ENCODE peak calls at places on chromosomes 11 and 22, in seven cellular contexts. One of them, this sample, is unnamed.

GRCh38 chr22:46010951-46011626 is 34.1 kb upstream of the WNT7B start:
- DNase-seq in K562: no peak
- DNase-seq in cardiac fibroblast: no peak
- DNase-seq in cardiac muscle cell: no peak
- DNase-seq in upper lobe of left lung: no peak
- DNase-seq in chondrocyte: peak
- DNase-seq in astrocyte of the spinal cord: peak
- DNase-seq in this sample: no peak

GRCh38 chr22:43346521-43346929 is 3.4 kb upstream of the SCUBE1 start:
- DNase-seq in K562: peak
- DNase-seq in cardiac fibroblast: peak
- DNase-seq in cardiac muscle cell: peak
- DNase-seq in upper lobe of left lung: peak
- DNase-seq in chondrocyte: no peak
- DNase-seq in astrocyte of the spinal cord: no peak
- DNase-seq in this sample: peak

GRCh38 chr11:12150831-12151382 is 40.5 kb downstream of the MICAL2 start:
- DNase-seq in K562: no peak
- DNase-seq in cardiac fibroblast: peak
- DNase-seq in cardiac muscle cell: peak
- DNase-seq in upper lobe of left lung: no peak
- DNase-seq in chondrocyte: no peak
- DNase-seq in astrocyte of the spinal cord: peak
- DNase-seq in this sample: no peak

GRCh38 chr11:95097209-95097608 is 7.6 kb downstream of the ENDOD1 start:
- DNase-seq in K562: no peak
- DNase-seq in cardiac fibroblast: no peak
- DNase-seq in cardiac muscle cell: no peak
- DNase-seq in upper lobe of left lung: no peak
- DNase-seq in chondrocyte: no peak
- DNase-seq in astrocyte of the spinal cord: no peak
- DNase-seq in this sample: no peak

GRCh38 chr11:66951927-66952337 is 6.3 kb downstream of the PC start:
- DNase-seq in K562: no peak
- DNase-seq in cardiac fibroblast: peak
- DNase-seq in cardiac muscle cell: peak
- DNase-seq in upper lobe of left lung: no peak
- DNase-seq in chondrocyte: no peak
- DNase-seq in astrocyte of the spinal cord: peak
- DNase-seq in this sample: no peak

GRCh38 chr11:108891143-108891542 is 226.3 kb downstream of the DDX10 start:
- DNase-seq in K562: no peak
- DNase-seq in cardiac fibroblast: no peak
- DNase-seq in cardiac muscle cell: no peak
- DNase-seq in upper lobe of left lung: no peak
- DNase-seq in chondrocyte: no peak
- DNase-seq in astrocyte of the spinal cord: no peak
- DNase-seq in this sample: no peak

GRCh38 chr22:47553436-47553835 is 791.0 kb downstream of the TBC1D22A start:
- DNase-seq in K562: no peak
- DNase-seq in cardiac fibroblast: no peak
- DNase-seq in cardiac muscle cell: no peak
- DNase-seq in upper lobe of left lung: no peak
- DNase-seq in chondrocyte: no peak
- DNase-seq in astrocyte of the spinal cord: no peak
- DNase-seq in this sample: no peak

GRCh38 chr11:92440701-92441338 is 216.2 kb downstream of the FAT3 start:
- DNase-seq in K562: no peak
- DNase-seq in cardiac fibroblast: no peak
- DNase-seq in cardiac muscle cell: no peak
- DNase-seq in upper lobe of left lung: no peak
- DNase-seq in chondrocyte: no peak
- DNase-seq in astrocyte of the spinal cord: no peak
- DNase-seq in this sample: no peak

GRCh38 chr22:30949934-30950660 is 18.5 kb downstream of the MORC2 start:
- DNase-seq in K562: no peak
- DNase-seq in cardiac fibroblast: no peak
- DNase-seq in cardiac muscle cell: no peak
- DNase-seq in upper lobe of left lung: no peak
- DNase-seq in chondrocyte: no peak
- DNase-seq in astrocyte of the spinal cord: no peak
- DNase-seq in this sample: no peak

GRCh38 chr11:12092714-12093113 is 17.7 kb upstream of the MICAL2 start:
- DNase-seq in K562: no peak
- DNase-seq in cardiac fibroblast: no peak
- DNase-seq in cardiac muscle cell: no peak
- DNase-seq in upper lobe of left lung: no peak
- DNase-seq in chondrocyte: no peak
- DNase-seq in astrocyte of the spinal cord: no peak
- DNase-seq in this sample: no peak

GRCh38 chr22:20354238-20354975 is 34.5 kb upstream of the DGCR6L start:
- DNase-seq in K562: no peak
- DNase-seq in cardiac fibroblast: no peak
- DNase-seq in cardiac muscle cell: no peak
- DNase-seq in upper lobe of left lung: peak
- DNase-seq in chondrocyte: no peak
- DNase-seq in astrocyte of the spinal cord: no peak
- DNase-seq in this sample: no peak

GRCh38 chr11:92475316-92475715 is 250.7 kb downstream of the FAT3 start:
- DNase-seq in K562: no peak
- DNase-seq in cardiac fibroblast: no peak
- DNase-seq in cardiac muscle cell: no peak
- DNase-seq in upper lobe of left lung: no peak
- DNase-seq in chondrocyte: no peak
- DNase-seq in astrocyte of the spinal cord: no peak
- DNase-seq in this sample: no peak

GRCh38 chr11:112400615-112401014 is 140.0 kb upstream of the PLET1 start:
- DNase-seq in K562: no peak
- DNase-seq in cardiac fibroblast: no peak
- DNase-seq in cardiac muscle cell: no peak
- DNase-seq in upper lobe of left lung: no peak
- DNase-seq in chondrocyte: no peak
- DNase-seq in astrocyte of the spinal cord: no peak
- DNase-seq in this sample: no peak

GRCh38 chr22:18078329-18079041 is 695 bp downstream of the PEX26 start:
- DNase-seq in K562: peak
- DNase-seq in cardiac fibroblast: peak
- DNase-seq in cardiac muscle cell: peak
- DNase-seq in upper lobe of left lung: peak
- DNase-seq in chondrocyte: no peak
- DNase-seq in astrocyte of the spinal cord: no peak
- DNase-seq in this sample: no peak

GRCh38 chr22:39356464-39356863 is 6.7 kb downstream of the SYNGR1 start:
- DNase-seq in K562: no peak
- DNase-seq in cardiac fibroblast: no peak
- DNase-seq in cardiac muscle cell: no peak
- DNase-seq in upper lobe of left lung: no peak
- DNase-seq in chondrocyte: no peak
- DNase-seq in astrocyte of the spinal cord: no peak
- DNase-seq in this sample: no peak

GRCh38 chr11:32597914-32598313 is 14.3 kb downstream of the EIF3M start:
- DNase-seq in K562: no peak
- DNase-seq in cardiac fibroblast: no peak
- DNase-seq in cardiac muscle cell: no peak
- DNase-seq in upper lobe of left lung: no peak
- DNase-seq in chondrocyte: no peak
- DNase-seq in astrocyte of the spinal cord: no peak
- DNase-seq in this sample: no peak

GRCh38 chr22:17266261-17266971 is 47.2 kb upstream of the ADA2 start:
- DNase-seq in K562: no peak
- DNase-seq in cardiac fibroblast: no peak
- DNase-seq in cardiac muscle cell: peak
- DNase-seq in upper lobe of left lung: no peak
- DNase-seq in chondrocyte: no peak
- DNase-seq in astrocyte of the spinal cord: peak
- DNase-seq in this sample: peak

GRCh38 chr11:124874571-124875255 is 9.5 kb downstream of the ROBO3 start:
- DNase-seq in K562: no peak
- DNase-seq in cardiac fibroblast: no peak
- DNase-seq in cardiac muscle cell: no peak
- DNase-seq in upper lobe of left lung: no peak
- DNase-seq in chondrocyte: no peak
- DNase-seq in astrocyte of the spinal cord: no peak
- DNase-seq in this sample: no peak

GRCh38 chr11:68905421-68906360 is 2.0 kb downstream of the IGHMBP2 start:
- DNase-seq in K562: no peak
- DNase-seq in cardiac fibroblast: no peak
- DNase-seq in cardiac muscle cell: no peak
- DNase-seq in upper lobe of left lung: no peak
- DNase-seq in chondrocyte: peak
- DNase-seq in astrocyte of the spinal cord: no peak
- DNase-seq in this sample: no peak

GRCh38 chr11:68903288-68903630 is 373 bp downstream of the MRPL21 start:
- DNase-seq in K562: no peak
- DNase-seq in cardiac fibroblast: peak
- DNase-seq in cardiac muscle cell: no peak
- DNase-seq in upper lobe of left lung: no peak
- DNase-seq in chondrocyte: peak
- DNase-seq in astrocyte of the spinal cord: no peak
- DNase-seq in this sample: no peak

GRCh38 chr11:68904458-68904847 is 762 bp downstream of the IGHMBP2 start:
- DNase-seq in K562: no peak
- DNase-seq in cardiac fibroblast: peak
- DNase-seq in cardiac muscle cell: peak
- DNase-seq in upper lobe of left lung: peak
- DNase-seq in chondrocyte: no peak
- DNase-seq in astrocyte of the spinal cord: no peak
- DNase-seq in this sample: no peak

GRCh38 chr11:68900835-68901381 is 2.7 kb downstream of the MRPL21 start:
- DNase-seq in K562: peak
- DNase-seq in cardiac fibroblast: no peak
- DNase-seq in cardiac muscle cell: no peak
- DNase-seq in upper lobe of left lung: no peak
- DNase-seq in chondrocyte: no peak
- DNase-seq in astrocyte of the spinal cord: no peak
- DNase-seq in this sample: no peak

DNA sequence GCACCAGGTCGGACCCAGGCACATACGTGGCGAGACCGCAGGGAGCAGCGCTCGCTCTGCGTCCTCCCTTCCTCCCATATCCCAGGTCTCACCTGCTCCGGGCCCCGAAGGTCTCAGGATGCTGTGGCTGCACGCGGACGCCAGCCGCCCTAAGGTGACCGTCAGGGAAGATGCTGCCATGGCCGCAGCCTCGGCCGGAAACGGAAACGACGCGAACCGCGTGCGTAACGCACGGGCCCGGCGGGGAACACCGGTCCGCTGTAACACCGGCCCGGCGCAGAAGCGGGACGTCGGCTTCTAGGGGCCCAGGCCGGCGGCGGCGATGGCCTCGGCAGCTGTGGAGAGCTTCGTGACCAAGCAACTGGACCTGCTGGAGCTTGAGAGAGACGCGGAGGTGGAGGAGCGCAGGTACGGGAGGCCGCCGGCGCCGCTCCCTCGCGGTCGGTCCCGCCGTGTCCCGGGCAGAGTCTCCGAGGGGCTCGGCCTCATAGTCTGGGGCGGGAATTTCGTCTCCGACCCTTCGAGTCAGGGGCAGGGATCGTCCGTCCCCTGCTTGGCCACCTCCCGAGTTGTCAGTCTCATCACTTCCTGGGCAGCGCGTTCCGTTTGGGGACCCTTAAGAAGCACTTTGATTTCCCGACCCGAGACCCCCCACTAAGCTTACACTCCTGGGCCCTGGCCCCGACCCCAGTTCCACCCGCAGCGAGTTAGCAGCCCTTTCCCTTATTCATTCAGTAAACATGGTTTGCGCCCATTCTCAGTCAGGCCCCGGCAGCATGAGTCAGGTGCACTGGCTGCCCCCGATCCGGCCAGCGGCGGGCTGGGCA is at the start of the genes IGHMBP2 and MRPL21:
- DNase-seq in K562: peak
- DNase-seq in cardiac fibroblast: peak
- DNase-seq in cardiac muscle cell: peak
- DNase-seq in upper lobe of left lung: peak
- DNase-seq in chondrocyte: peak
- DNase-seq in astrocyte of the spinal cord: peak
- DNase-seq in this sample: peak
- TF ChIP-seq CTCF in K562: no peak
- TF ChIP-seq CTCF in cardiac fibroblast: no peak
- TF ChIP-seq CTCF in cardiac muscle cell: no peak
- TF ChIP-seq CTCF in upper lobe of left lung: no peak
- TF ChIP-seq CTCF in chondrocyte: no peak
- TF ChIP-seq CTCF in astrocyte of the spinal cord: no peak
- TF ChIP-seq CTCF in this sample: no peak

DNA sequence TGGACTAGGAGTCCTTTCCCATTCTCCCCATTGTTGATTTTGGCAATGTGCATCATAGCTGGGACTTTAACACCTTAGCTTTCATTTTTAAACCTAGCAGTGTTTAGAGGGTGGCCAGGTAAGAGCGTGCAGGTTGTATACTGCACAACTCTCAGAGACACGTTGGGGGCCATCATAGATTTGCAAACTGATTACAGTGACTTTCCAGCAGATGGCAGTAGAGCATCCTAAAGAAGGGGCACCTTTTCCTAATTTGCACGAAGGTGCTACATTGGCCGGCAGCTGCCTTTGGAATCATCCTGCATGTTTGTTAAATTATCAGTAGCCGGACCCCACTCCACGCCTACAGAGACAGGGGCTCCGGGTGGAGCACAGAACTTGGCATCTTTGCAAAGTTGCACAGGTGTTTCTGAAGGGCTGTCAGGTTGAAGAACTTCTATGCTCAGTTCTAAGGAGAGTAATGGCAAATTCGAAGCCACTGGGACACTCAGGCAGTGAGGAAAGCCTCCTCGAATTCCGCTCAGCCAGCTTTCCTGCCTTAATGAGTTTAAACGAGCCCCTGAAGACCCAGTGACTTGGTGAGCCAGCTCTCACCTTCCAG is 7.7 kb downstream of the LHFPL7 start:
- DNase-seq in K562: peak
- DNase-seq in cardiac fibroblast: peak
- DNase-seq in cardiac muscle cell: peak
- DNase-seq in upper lobe of left lung: no peak
- DNase-seq in chondrocyte: no peak
- DNase-seq in astrocyte of the spinal cord: peak
- DNase-seq in this sample: peak
- TF ChIP-seq CTCF in K562: peak
- TF ChIP-seq CTCF in cardiac fibroblast: peak
- TF ChIP-seq CTCF in cardiac muscle cell: peak
- TF ChIP-seq CTCF in upper lobe of left lung: peak
- TF ChIP-seq CTCF in chondrocyte: peak
- TF ChIP-seq CTCF in astrocyte of the spinal cord: peak
- TF ChIP-seq CTCF in this sample: peak

GRCh38 chr11:22192289-22192641 is 620 bp upstream of the ANO5 start:
- DNase-seq in K562: peak
- DNase-seq in cardiac fibroblast: no peak
- DNase-seq in cardiac muscle cell: no peak
- DNase-seq in upper lobe of left lung: no peak
- DNase-seq in chondrocyte: no peak
- DNase-seq in astrocyte of the spinal cord: no peak
- DNase-seq in this sample: no peak
- TF ChIP-seq CTCF in K562: no peak
- TF ChIP-seq CTCF in cardiac fibroblast: no peak
- TF ChIP-seq CTCF in cardiac muscle cell: no peak
- TF ChIP-seq CTCF in upper lobe of left lung: no peak
- TF ChIP-seq CTCF in chondrocyte: peak
- TF ChIP-seq CTCF in astrocyte of the spinal cord: no peak
- TF ChIP-seq CTCF in this sample: peak

DNA sequence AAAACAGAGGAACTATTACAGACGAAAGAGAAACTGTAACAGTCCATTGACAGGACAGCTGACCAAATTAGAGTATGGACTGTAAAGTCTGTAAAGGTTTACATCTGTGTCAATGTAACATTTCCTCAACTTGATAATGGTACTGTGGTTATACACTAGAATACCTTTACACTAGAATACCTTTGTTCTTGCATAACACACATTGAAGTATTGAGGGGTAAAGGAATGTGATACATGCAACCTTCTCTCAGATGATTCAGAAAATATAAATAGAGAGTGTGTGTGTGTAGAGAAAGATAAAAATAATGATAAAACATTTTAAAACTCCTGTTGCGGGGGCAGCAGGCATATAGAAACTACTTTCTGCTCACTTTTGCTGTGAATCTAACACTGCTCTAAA is 5.6 kb upstream of the EEF1G start:
- DNase-seq in K562: no peak
- DNase-seq in cardiac fibroblast: no peak
- DNase-seq in cardiac muscle cell: no peak
- DNase-seq in upper lobe of left lung: no peak
- DNase-seq in chondrocyte: no peak
- DNase-seq in astrocyte of the spinal cord: no peak
- DNase-seq in this sample: no peak
- TF ChIP-seq CTCF in K562: no peak
- TF ChIP-seq CTCF in cardiac fibroblast: no peak
- TF ChIP-seq CTCF in cardiac muscle cell: no peak
- TF ChIP-seq CTCF in upper lobe of left lung: no peak
- TF ChIP-seq CTCF in chondrocyte: no peak
- TF ChIP-seq CTCF in astrocyte of the spinal cord: no peak
- TF ChIP-seq CTCF in this sample: no peak